ENCODE peak calls at places on chromosomes 2 and 18, in six cellular contexts. Z, D, E, J, A and N are unnamed samples.
A peak's percentile ranks its signal among the peaks of the same experiment; 100 is the strongest.

GRCh38 chr18:25896178-25896780 is 194.1 kb downstream of the SS18 start:
- DNase-seq in E (peak; percentile 32), Z (peak; percentile 3), D (peak; percentile 64), A (no peak), J (peak; percentile 62), N (peak; percentile 50)

GRCh38 chr2:140270229-140270628 is 1490.0 kb upstream of the NXPH2 start:
- DNase-seq in Z (no peak), J (peak; percentile 76), E (no peak), A (no peak), D (no peak), N (no peak)

GRCh38 chr2:96828874-96829273 is 12.8 kb downstream of the CNNM3 start:
- DNase-seq in J (no peak), A (no peak), D (no peak), E (no peak), Z (no peak), N (no peak)

GRCh38 chr2:75211371-75211770 is 12.1 kb upstream of the TACR1 start:
- DNase-seq in J (no peak), D (no peak), A (no peak), Z (no peak), E (no peak), N (no peak)

GRCh38 chr2:124147552-124147951 is 122.5 kb downstream of the CNTNAP5 start:
- DNase-seq in J (no peak), A (no peak), D (no peak), Z (no peak), E (no peak), N (no peak)

GRCh38 chr2:71607490-71607889 is 154.1 kb downstream of the DYSF start:
- DNase-seq in J (no peak), Z (no peak), D (no peak), E (no peak), A (no peak), N (no peak)

GRCh38 chr2:147351789-147352188 is 493.0 kb upstream of the ACVR2A start:
- DNase-seq in D (no peak), E (no peak), A (no peak), J (no peak), Z (no peak), N (no peak)

GRCh38 chr2:48566582-48566981 is 36.6 kb downstream of the STON1 start:
- DNase-seq in A (no peak), J (no peak), D (peak; percentile 16), E (peak; percentile 29), Z (peak; percentile 33), N (no peak)

GRCh38 chr2:176380341-176380740 is 111.1 kb downstream of the MTX2 start:
- DNase-seq in D (no peak), Z (no peak), E (no peak), J (no peak), A (no peak), N (no peak)

GRCh38 chr2:164917296-164917903 is 37.9 kb downstream of the SLC38A11 start:
- DNase-seq in E (peak; percentile 74), Z (peak; percentile 7), J (peak; percentile 73), A (no peak), D (no peak), N (peak; percentile 7)

GRCh38 chr2:1736997-1737480 is 7.3 kb downstream of the PXDN start:
- DNase-seq in Z (no peak), E (no peak), D (no peak), A (no peak), J (no peak), N (no peak)

GRCh38 chr2:232873909-232874641 is 4.0 kb downstream of the SNORC start:
- DNase-seq in D (no peak), J (no peak), E (peak; percentile 77), Z (no peak), A (no peak), N (peak; percentile 55)

GRCh38 chr2:152585830-152586484 is 131.3 kb downstream of the PRPF40A start:
- DNase-seq in Z (no peak), J (peak; percentile 69), A (no peak), E (peak; percentile 18), D (no peak), N (peak; percentile 12)

GRCh38 chr2:68250652-68251186 is 1.6 kb downstream of the PPP3R1 start:
- DNase-seq in E (no peak), A (no peak), J (no peak), D (no peak), Z (no peak), N (no peak)

GRCh38 chr18:56200381-56200831 is 438.0 kb downstream of the TXNL1 start:
- DNase-seq in E (no peak), J (peak; percentile 93), Z (no peak), A (no peak), D (no peak), N (no peak)

GRCh38 chr18:28078849-28079248 is 98.1 kb downstream of the CDH2 start:
- DNase-seq in J (no peak), Z (no peak), A (no peak), D (no peak), E (no peak), N (no peak)

GRCh38 chr2:95389256-95390119 is 13.0 kb upstream of the FAHD2A start:
- DNase-seq in A (no peak), E (no peak), D (peak; percentile 81), Z (peak; percentile 61), J (peak; percentile 50), N (peak; percentile 75)

GRCh38 chr2:201955702-201956141 is 77.9 kb upstream of the FZD7 start:
- DNase-seq in Z (no peak), D (no peak), E (no peak), J (no peak), A (no peak), N (peak; percentile 64)

GRCh38 chr2:195656131-195656858 is 731 bp upstream of the SLC39A10 start:
- DNase-seq in D (no peak), A (no peak), J (no peak), E (no peak), Z (no peak), N (peak; percentile 61)

GRCh38 chr2:238099709-238100048 is 461 bp upstream of the ESPNL start:
- DNase-seq in D (no peak), Z (no peak), J (no peak), A (no peak), E (no peak), N (no peak)

GRCh38 chr18:44541781-44542180 is 138.9 kb upstream of the SETBP1 start:
- DNase-seq in A (no peak), Z (no peak), D (no peak), J (no peak), E (no peak), N (no peak)

GRCh38 chr2:152466925-152467676 is 132.1 kb downstream of the FMNL2 start:
- DNase-seq in A (peak; percentile 74), D (no peak), E (no peak), Z (no peak), J (no peak), N (peak; percentile 86)

DNA sequence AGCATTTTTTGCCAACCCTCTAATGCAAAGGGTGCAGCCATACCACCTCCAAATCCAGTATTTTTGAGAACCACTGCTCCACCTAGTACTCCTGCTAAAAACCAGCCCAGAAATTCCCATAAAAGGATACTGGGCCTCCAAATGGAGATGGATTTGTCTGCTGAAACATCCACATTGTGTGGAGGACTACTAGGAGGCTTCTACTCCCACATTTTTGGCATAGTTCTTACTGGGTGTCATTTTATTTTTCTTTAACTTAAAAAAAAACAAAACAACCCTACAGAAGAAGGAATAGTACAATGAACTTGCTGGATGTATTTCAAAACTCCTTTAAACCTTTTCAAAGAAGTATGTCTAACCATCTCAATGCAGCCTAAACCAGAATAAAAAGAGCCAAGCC is 219.2 kb downstream of the SRBD1 start:
- DNase-seq in E (no peak), D (no peak), A (no peak), Z (no peak), J (no peak), N (no peak)
- TF ChIP-seq MYC in E (no peak), D (no peak), A (no peak), Z (no peak), J (no peak), N (no peak)

GRCh38 chr18:61609131-61609530 is 275.9 kb downstream of the CDH20 start:
- DNase-seq in J (no peak), E (no peak), A (no peak), Z (no peak), D (no peak), N (no peak)

GRCh38 chr18:61605376-61606067 is 272.3 kb downstream of the CDH20 start:
- DNase-seq in Z (no peak), A (no peak), J (no peak), D (no peak), E (no peak), N (no peak)

GRCh38 chr18:61606759-61607158 is 273.5 kb downstream of the CDH20 start:
- DNase-seq in D (peak; percentile 19), Z (peak; percentile 30), E (no peak), A (no peak), J (peak; percentile 98), N (peak; percentile 3)

GRCh38 chr18:61608306-61608705 is 275.1 kb downstream of the CDH20 start:
- DNase-seq in J (peak; percentile 85), D (no peak), A (no peak), Z (no peak), E (no peak), N (no peak)

DNA sequence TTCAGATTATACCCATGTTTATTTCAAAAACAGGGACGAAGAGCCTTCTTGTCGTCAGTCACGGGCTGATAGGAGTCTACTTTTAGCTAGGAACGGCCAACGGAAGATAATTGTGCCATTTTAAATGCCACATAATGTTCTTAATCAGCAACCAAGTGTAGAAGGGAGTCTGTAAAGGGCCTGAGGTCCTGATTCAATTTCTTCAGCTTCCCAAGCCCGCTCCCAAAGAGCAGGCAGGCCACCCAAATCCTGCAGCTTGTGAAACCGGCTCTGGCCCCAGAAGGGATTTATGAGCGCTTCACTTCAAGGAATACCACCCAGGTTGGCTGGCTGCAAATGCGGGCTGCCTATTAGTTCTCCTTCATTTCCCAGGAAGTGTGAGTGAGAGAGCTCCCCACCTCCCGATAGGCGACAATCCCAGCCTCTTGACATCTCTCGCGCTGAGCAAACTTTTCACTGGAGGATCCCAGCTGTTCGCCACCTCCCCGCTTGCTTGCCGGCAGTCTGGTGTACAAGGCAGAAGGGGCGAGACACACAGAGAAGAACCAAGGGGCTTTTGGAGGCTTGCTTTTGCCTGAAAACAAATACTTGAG is 272.9 kb downstream of the CDH20 start:
- DNase-seq in J (no peak), E (no peak), Z (no peak), A (no peak), D (no peak), N (no peak)
- TF ChIP-seq MAX in J (no peak), E (no peak), Z (no peak), A (no peak), D (no peak), N (no peak)

GRCh38 chr2:56014075-56014730 is 90.6 kb upstream of the EFEMP1 start:
- DNase-seq in J (peak; percentile 55), D (no peak), E (no peak), A (no peak), Z (no peak), N (peak; percentile 9)

GRCh38 chr2:56018202-56018601 is 94.6 kb upstream of the EFEMP1 start:
- DNase-seq in D (no peak), Z (no peak), E (no peak), A (no peak), J (no peak), N (no peak)

GRCh38 chr2:56013475-56013874 is 89.9 kb upstream of the EFEMP1 start:
- DNase-seq in E (no peak), A (no peak), J (peak; percentile 86), D (no peak), Z (no peak), N (no peak)

GRCh38 chr2:56017784-56018183 is 94.2 kb upstream of the EFEMP1 start:
- DNase-seq in J (peak; percentile 75), A (no peak), D (no peak), E (no peak), Z (no peak), N (no peak)

GRCh38 chr2:56015631-56016251 is 92.2 kb upstream of the EFEMP1 start:
- DNase-seq in E (no peak), D (no peak), A (no peak), Z (no peak), J (peak; percentile 79), N (no peak)
- TF ChIP-seq MYC in E (no peak), D (no peak), A (no peak), Z (no peak), J (no peak), N (no peak)

GRCh38 chr18:64337018-64337417 is 188.1 kb upstream of the LINC00305 start:
- DNase-seq in Z (no peak), A (no peak), E (no peak), J (no peak), D (no peak), N (no peak)
- TF ChIP-seq MAX in Z (no peak), A (no peak), E (no peak), J (no peak), D (no peak), N (no peak)